ENCODE peak calls at places on chromosome 10, in nine cellular contexts. One of them, this sample, is unnamed.

GRCh38 chr10:12597800-12598750 is 248.7 kb downstream of the CAMK1D start:
- DNase-seq in neural progenitor cell: no peak
- DNase-seq in neuronal stem cell: no peak
- DNase-seq in bronchial epithelial cell: no peak
- DNase-seq in dorsolateral prefrontal cortex: no peak
- DNase-seq in psoas muscle: no peak
- DNase-seq in SK-N-SH: no peak
- DNase-seq in GM23248: no peak
- DNase-seq in cardiac muscle cell: no peak
- DNase-seq in this sample: peak

GRCh38 chr10:49076741-49077521 is 38.4 kb downstream of the VSTM4 start:
- DNase-seq in neural progenitor cell: no peak
- DNase-seq in neuronal stem cell: no peak
- DNase-seq in bronchial epithelial cell: no peak
- DNase-seq in dorsolateral prefrontal cortex: no peak
- DNase-seq in psoas muscle: no peak
- DNase-seq in SK-N-SH: no peak
- DNase-seq in GM23248: no peak
- DNase-seq in cardiac muscle cell: no peak
- DNase-seq in this sample: no peak

GRCh38 chr10:78567680-78568453 is 500.9 kb upstream of the ZMIZ1 start:
- DNase-seq in neural progenitor cell: no peak
- DNase-seq in neuronal stem cell: no peak
- DNase-seq in bronchial epithelial cell: peak
- DNase-seq in dorsolateral prefrontal cortex: no peak
- DNase-seq in psoas muscle: no peak
- DNase-seq in SK-N-SH: no peak
- DNase-seq in GM23248: no peak
- DNase-seq in cardiac muscle cell: no peak
- DNase-seq in this sample: no peak

GRCh38 chr10:118365702-118366101 is 23.6 kb upstream of the FAM204A start:
- DNase-seq in neural progenitor cell: no peak
- DNase-seq in neuronal stem cell: no peak
- DNase-seq in bronchial epithelial cell: peak
- DNase-seq in dorsolateral prefrontal cortex: no peak
- DNase-seq in psoas muscle: no peak
- DNase-seq in SK-N-SH: no peak
- DNase-seq in GM23248: no peak
- DNase-seq in cardiac muscle cell: no peak
- DNase-seq in this sample: no peak

GRCh38 chr10:132705173-132705572 is 80.8 kb downstream of the NKX6-2 start:
- DNase-seq in neural progenitor cell: no peak
- DNase-seq in neuronal stem cell: no peak
- DNase-seq in bronchial epithelial cell: no peak
- DNase-seq in dorsolateral prefrontal cortex: peak
- DNase-seq in psoas muscle: peak
- DNase-seq in SK-N-SH: no peak
- DNase-seq in GM23248: no peak
- DNase-seq in cardiac muscle cell: no peak
- DNase-seq in this sample: peak

GRCh38 chr10:88553116-88553752 is 29.9 kb downstream of the RNLS start:
- DNase-seq in neural progenitor cell: peak
- DNase-seq in neuronal stem cell: peak
- DNase-seq in bronchial epithelial cell: peak
- DNase-seq in dorsolateral prefrontal cortex: peak
- DNase-seq in psoas muscle: no peak
- DNase-seq in SK-N-SH: peak
- DNase-seq in GM23248: peak
- DNase-seq in cardiac muscle cell: peak
- DNase-seq in this sample: peak

GRCh38 chr10:112191223-112191622 is 7.7 kb upstream of the GPAM start:
- DNase-seq in neural progenitor cell: no peak
- DNase-seq in neuronal stem cell: no peak
- DNase-seq in bronchial epithelial cell: no peak
- DNase-seq in dorsolateral prefrontal cortex: no peak
- DNase-seq in psoas muscle: no peak
- DNase-seq in SK-N-SH: no peak
- DNase-seq in GM23248: no peak
- DNase-seq in cardiac muscle cell: no peak
- DNase-seq in this sample: no peak

GRCh38 chr10:28738200-28738599 is 60.9 kb downstream of the BAMBI start:
- DNase-seq in neural progenitor cell: no peak
- DNase-seq in neuronal stem cell: no peak
- DNase-seq in bronchial epithelial cell: no peak
- DNase-seq in dorsolateral prefrontal cortex: no peak
- DNase-seq in psoas muscle: no peak
- DNase-seq in SK-N-SH: no peak
- DNase-seq in GM23248: no peak
- DNase-seq in cardiac muscle cell: no peak
- DNase-seq in this sample: no peak

GRCh38 chr10:1367938-1368697 is 311.9 kb downstream of the WDR37 start:
- DNase-seq in neural progenitor cell: no peak
- DNase-seq in neuronal stem cell: no peak
- DNase-seq in bronchial epithelial cell: no peak
- DNase-seq in dorsolateral prefrontal cortex: no peak
- DNase-seq in psoas muscle: no peak
- DNase-seq in SK-N-SH: peak
- DNase-seq in GM23248: no peak
- DNase-seq in cardiac muscle cell: no peak
- DNase-seq in this sample: no peak

DNA sequence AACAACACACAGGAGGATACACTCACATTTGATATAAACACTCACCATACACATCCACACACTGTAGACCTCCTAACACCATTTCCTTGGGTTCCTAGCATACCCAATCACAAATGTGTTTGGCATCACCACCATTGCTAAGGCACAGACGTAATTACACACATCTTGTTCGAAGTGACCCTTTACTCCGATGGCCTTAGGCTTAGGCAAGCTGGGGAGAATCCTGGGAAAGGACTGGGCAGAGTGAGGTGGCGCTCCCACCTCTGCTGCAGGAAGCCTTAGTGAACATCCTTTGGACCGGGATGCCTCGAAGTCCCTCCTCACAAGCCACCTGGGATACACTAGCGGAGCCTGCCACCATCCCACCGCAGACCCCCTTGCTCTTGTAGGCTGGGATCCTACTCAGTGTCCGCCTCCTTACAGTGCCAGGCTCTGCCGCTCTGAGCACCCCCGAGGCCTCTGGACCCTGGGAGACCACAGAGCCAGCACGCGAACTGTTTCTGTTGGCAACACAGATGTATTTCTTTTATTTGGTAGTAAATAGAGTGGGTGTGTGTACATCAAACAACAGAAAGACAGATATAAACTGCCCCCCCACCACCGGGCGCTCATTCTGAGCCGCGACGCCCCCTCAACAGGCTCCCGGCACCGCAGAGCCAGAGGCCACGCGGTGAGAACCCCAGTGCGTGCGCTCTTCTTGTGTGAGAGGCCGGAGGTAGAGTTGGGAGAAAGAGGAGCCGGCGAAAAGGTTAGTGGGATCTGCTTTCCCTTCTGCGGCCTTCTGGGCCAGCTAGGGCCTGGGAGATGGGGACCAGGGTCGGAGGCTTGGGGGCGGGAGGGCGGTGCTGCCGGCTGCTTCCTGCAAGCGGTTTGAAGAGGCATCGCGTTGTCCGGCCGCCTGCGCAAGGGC is 5.9 kb upstream of the HMX2 start:
- DNase-seq in neural progenitor cell: peak
- DNase-seq in neuronal stem cell: no peak
- DNase-seq in bronchial epithelial cell: no peak
- DNase-seq in dorsolateral prefrontal cortex: no peak
- DNase-seq in psoas muscle: no peak
- DNase-seq in SK-N-SH: no peak
- DNase-seq in GM23248: no peak
- DNase-seq in cardiac muscle cell: no peak
- DNase-seq in this sample: no peak
- H3K4me3 ChIP-seq in neural progenitor cell: peak
- H3K4me3 ChIP-seq in neuronal stem cell: no peak
- H3K4me3 ChIP-seq in bronchial epithelial cell: no peak
- H3K4me3 ChIP-seq in dorsolateral prefrontal cortex: no peak
- H3K4me3 ChIP-seq in psoas muscle: no peak
- H3K4me3 ChIP-seq in SK-N-SH: no peak
- H3K4me3 ChIP-seq in GM23248: no peak
- H3K4me3 ChIP-seq in cardiac muscle cell: no peak
- H3K4me3 ChIP-seq in this sample: no peak

GRCh38 chr10:95303950-95304349 is 13.1 kb upstream of the PDLIM1 start:
- DNase-seq in neural progenitor cell: no peak
- DNase-seq in neuronal stem cell: no peak
- DNase-seq in bronchial epithelial cell: no peak
- DNase-seq in dorsolateral prefrontal cortex: no peak
- DNase-seq in psoas muscle: no peak
- DNase-seq in SK-N-SH: no peak
- DNase-seq in GM23248: no peak
- DNase-seq in cardiac muscle cell: no peak
- DNase-seq in this sample: no peak

GRCh38 chr10:95304976-95305375 is 14.2 kb upstream of the PDLIM1 start:
- DNase-seq in neural progenitor cell: no peak
- DNase-seq in neuronal stem cell: no peak
- DNase-seq in bronchial epithelial cell: peak
- DNase-seq in dorsolateral prefrontal cortex: no peak
- DNase-seq in psoas muscle: no peak
- DNase-seq in SK-N-SH: no peak
- DNase-seq in GM23248: no peak
- DNase-seq in cardiac muscle cell: no peak
- DNase-seq in this sample: no peak

GRCh38 chr10:95303535-95303934 is 12.7 kb upstream of the PDLIM1 start:
- DNase-seq in neural progenitor cell: no peak
- DNase-seq in neuronal stem cell: no peak
- DNase-seq in bronchial epithelial cell: peak
- DNase-seq in dorsolateral prefrontal cortex: no peak
- DNase-seq in psoas muscle: no peak
- DNase-seq in SK-N-SH: no peak
- DNase-seq in GM23248: no peak
- DNase-seq in cardiac muscle cell: no peak
- DNase-seq in this sample: no peak

GRCh38 chr10:95305606-95306385 is 15.0 kb upstream of the PDLIM1 start:
- DNase-seq in neural progenitor cell: no peak
- DNase-seq in neuronal stem cell: no peak
- DNase-seq in bronchial epithelial cell: no peak
- DNase-seq in dorsolateral prefrontal cortex: no peak
- DNase-seq in psoas muscle: no peak
- DNase-seq in SK-N-SH: no peak
- DNase-seq in GM23248: no peak
- DNase-seq in cardiac muscle cell: no peak
- DNase-seq in this sample: no peak

DNA sequence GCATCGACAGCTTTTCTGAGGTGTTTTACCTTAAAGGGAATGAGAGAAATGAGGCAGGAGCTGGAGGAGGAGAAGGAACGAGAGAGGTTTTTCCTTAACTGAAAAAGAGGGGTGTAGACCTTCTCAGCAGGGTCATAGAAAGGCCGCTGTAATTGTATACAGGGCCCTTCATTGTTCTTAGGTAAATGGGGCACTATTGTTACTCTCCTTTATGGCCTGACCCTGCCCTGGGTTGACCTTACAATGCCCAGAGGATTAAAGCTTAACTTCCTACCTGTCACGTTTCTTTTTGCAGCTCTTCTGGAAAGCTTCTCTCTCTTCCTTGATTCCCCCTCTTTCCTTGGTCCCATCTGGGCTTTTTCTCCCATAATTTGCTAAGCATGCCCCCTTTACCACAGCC is 13.7 kb upstream of the PDLIM1 start:
- DNase-seq in neural progenitor cell: peak
- DNase-seq in neuronal stem cell: no peak
- DNase-seq in bronchial epithelial cell: no peak
- DNase-seq in dorsolateral prefrontal cortex: no peak
- DNase-seq in psoas muscle: no peak
- DNase-seq in SK-N-SH: no peak
- DNase-seq in GM23248: no peak
- DNase-seq in cardiac muscle cell: no peak
- DNase-seq in this sample: no peak
- H3K4me3 ChIP-seq in neural progenitor cell: no peak
- H3K4me3 ChIP-seq in neuronal stem cell: no peak
- H3K4me3 ChIP-seq in bronchial epithelial cell: no peak
- H3K4me3 ChIP-seq in dorsolateral prefrontal cortex: no peak
- H3K4me3 ChIP-seq in psoas muscle: no peak
- H3K4me3 ChIP-seq in SK-N-SH: no peak
- H3K4me3 ChIP-seq in GM23248: no peak
- H3K4me3 ChIP-seq in cardiac muscle cell: no peak
- H3K4me3 ChIP-seq in this sample: no peak

GRCh38 chr10:113446739-113447138 is 106.1 kb upstream of the HABP2 start:
- DNase-seq in neural progenitor cell: no peak
- DNase-seq in neuronal stem cell: no peak
- DNase-seq in bronchial epithelial cell: no peak
- DNase-seq in dorsolateral prefrontal cortex: no peak
- DNase-seq in psoas muscle: no peak
- DNase-seq in SK-N-SH: no peak
- DNase-seq in GM23248: no peak
- DNase-seq in cardiac muscle cell: no peak
- DNase-seq in this sample: no peak

GRCh38 chr10:113449151-113449695 is 103.6 kb upstream of the HABP2 start:
- DNase-seq in neural progenitor cell: no peak
- DNase-seq in neuronal stem cell: no peak
- DNase-seq in bronchial epithelial cell: no peak
- DNase-seq in dorsolateral prefrontal cortex: no peak
- DNase-seq in psoas muscle: no peak
- DNase-seq in SK-N-SH: no peak
- DNase-seq in GM23248: peak
- DNase-seq in cardiac muscle cell: no peak
- DNase-seq in this sample: no peak

GRCh38 chr10:113445736-113446135 is 107.1 kb upstream of the HABP2 start:
- DNase-seq in neural progenitor cell: no peak
- DNase-seq in neuronal stem cell: no peak
- DNase-seq in bronchial epithelial cell: no peak
- DNase-seq in dorsolateral prefrontal cortex: no peak
- DNase-seq in psoas muscle: no peak
- DNase-seq in SK-N-SH: no peak
- DNase-seq in GM23248: no peak
- DNase-seq in cardiac muscle cell: no peak
- DNase-seq in this sample: no peak

GRCh38 chr10:113444766-113445365 is 108.0 kb upstream of the HABP2 start:
- DNase-seq in neural progenitor cell: no peak
- DNase-seq in neuronal stem cell: no peak
- DNase-seq in bronchial epithelial cell: no peak
- DNase-seq in dorsolateral prefrontal cortex: no peak
- DNase-seq in psoas muscle: no peak
- DNase-seq in SK-N-SH: no peak
- DNase-seq in GM23248: no peak
- DNase-seq in cardiac muscle cell: no peak
- DNase-seq in this sample: no peak

DNA sequence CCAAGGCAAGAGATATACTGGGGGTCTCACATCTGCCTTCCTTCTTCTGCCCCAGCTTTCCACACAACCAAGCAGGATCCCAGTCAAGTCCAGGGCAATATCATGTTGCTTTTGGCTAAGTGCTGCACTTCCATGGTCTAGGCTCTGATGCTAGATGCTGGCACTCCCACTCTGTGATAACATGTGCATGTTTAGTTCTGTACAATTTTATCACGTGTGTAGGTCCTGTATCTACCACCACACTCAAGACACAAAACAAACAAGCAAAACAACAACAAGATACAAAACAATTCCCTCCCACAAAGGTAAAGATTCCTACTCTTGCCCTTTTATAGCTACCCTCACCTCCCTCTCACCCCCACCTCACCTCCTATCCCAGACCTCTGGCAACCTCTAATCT is 105.6 kb upstream of the HABP2 start:
- DNase-seq in neural progenitor cell: no peak
- DNase-seq in neuronal stem cell: no peak
- DNase-seq in bronchial epithelial cell: no peak
- DNase-seq in dorsolateral prefrontal cortex: no peak
- DNase-seq in psoas muscle: no peak
- DNase-seq in SK-N-SH: no peak
- DNase-seq in GM23248: no peak
- DNase-seq in cardiac muscle cell: no peak
- DNase-seq in this sample: no peak
- H3K4me3 ChIP-seq in neural progenitor cell: no peak
- H3K4me3 ChIP-seq in neuronal stem cell: no peak
- H3K4me3 ChIP-seq in bronchial epithelial cell: no peak
- H3K4me3 ChIP-seq in dorsolateral prefrontal cortex: no peak
- H3K4me3 ChIP-seq in psoas muscle: no peak
- H3K4me3 ChIP-seq in SK-N-SH: no peak
- H3K4me3 ChIP-seq in GM23248: no peak
- H3K4me3 ChIP-seq in cardiac muscle cell: no peak
- H3K4me3 ChIP-seq in this sample: no peak

GRCh38 chr10:37856881-37857286 is 526 bp downstream of the ZNF248 start:
- DNase-seq in neural progenitor cell: no peak
- DNase-seq in neuronal stem cell: no peak
- DNase-seq in bronchial epithelial cell: peak
- DNase-seq in dorsolateral prefrontal cortex: peak
- DNase-seq in psoas muscle: peak
- DNase-seq in SK-N-SH: peak
- DNase-seq in GM23248: no peak
- DNase-seq in cardiac muscle cell: no peak
- DNase-seq in this sample: no peak
- H3K4me3 ChIP-seq in neural progenitor cell: no peak
- H3K4me3 ChIP-seq in neuronal stem cell: no peak
- H3K4me3 ChIP-seq in bronchial epithelial cell: peak
- H3K4me3 ChIP-seq in dorsolateral prefrontal cortex: peak
- H3K4me3 ChIP-seq in psoas muscle: peak
- H3K4me3 ChIP-seq in SK-N-SH: peak
- H3K4me3 ChIP-seq in GM23248: peak
- H3K4me3 ChIP-seq in cardiac muscle cell: peak
- H3K4me3 ChIP-seq in this sample: peak

This sample was measured in A673.